ENCODE peak calls at places on chromosomes 5 and 9, in eight cellular contexts. S is small intestine, G is cardiac muscle cell, T is prostate gland, O is AG10803, U is GM23248, Y is WERI-Rb-1, M is foreskin fibroblast. R is an unnamed sample.
A peak's percentile ranks its signal among the peaks of the same experiment; 100 is the strongest.

GRCh38 chr5:56025303-56025885 is 30.6 kb upstream of the IL6ST start:
- DNase-seq in T (no peak), Y (no peak), S (no peak), O (peak; percentile 25), M (no peak), G (no peak), U (peak; percentile 41), R (no peak)

GRCh38 chr5:14440598-14441401 is 140.8 kb upstream of the OTULINL start:
- DNase-seq in M (peak; percentile 97), S (no peak), T (no peak), O (peak; percentile 98), U (peak; percentile 95), Y (peak; percentile 68), G (peak; percentile 92), R (peak; percentile 96)

GRCh38 chr9:77647267-77647658 is 859 bp downstream of the GNA14 start:
- DNase-seq in Y (no peak), T (no peak), U (no peak), M (no peak), G (no peak), S (no peak), O (no peak), R (no peak)

GRCh38 chr5:3980146-3980545 is 384.5 kb downstream of the IRX1 start:
- DNase-seq in O (no peak), S (no peak), T (no peak), U (no peak), G (no peak), Y (no peak), M (no peak), R (no peak)

GRCh38 chr5:73299017-73299630 is 126.1 kb downstream of the TMEM174 start:
- DNase-seq in M (peak; percentile 72), U (peak; percentile 72), Y (peak; percentile 18), G (no peak), S (peak; percentile 10), O (no peak), T (no peak), R (peak; percentile 44)

GRCh38 chr5:124918618-124919017 is 172.2 kb upstream of the ZNF608 start:
- DNase-seq in G (no peak), M (no peak), S (no peak), T (no peak), Y (no peak), U (no peak), O (no peak), R (no peak)

GRCh38 chr5:163758283-163758711 is 252.9 kb downstream of the MAT2B start:
- DNase-seq in U (peak; percentile 30), S (no peak), O (no peak), G (no peak), T (no peak), Y (no peak), M (peak; percentile 18), R (peak; percentile 28)

GRCh38 chr9:133485531-133486260 is 6.8 kb upstream of the SLC2A6 start:
- DNase-seq in G (no peak), M (no peak), Y (no peak), U (no peak), O (no peak), S (no peak), T (no peak), R (no peak)

GRCh38 chr9:87786423-87786822 is 60.5 kb downstream of the CTSL start:
- DNase-seq in O (no peak), M (no peak), U (no peak), Y (no peak), S (no peak), T (no peak), G (no peak), R (no peak)

GRCh38 chr5:80915716-80916115 is 44.4 kb upstream of the RASGRF2 start:
- DNase-seq in M (peak; percentile 69), G (no peak), Y (no peak), O (no peak), U (peak; percentile 17), T (no peak), S (no peak), R (no peak)

GRCh38 chr5:77645158-77645994 is 6.9 kb upstream of the OTP start:
- DNase-seq in U (peak; percentile 52), S (no peak), G (no peak), Y (peak; percentile 68), M (peak; percentile 44), T (no peak), O (no peak), R (no peak)

GRCh38 chr5:54285573-54286124 is 24.7 kb downstream of the ARL15 start:
- DNase-seq in T (no peak), O (no peak), S (peak; percentile 78), M (no peak), Y (no peak), G (no peak), U (peak; percentile 7), R (no peak)

GRCh38 chr9:13956107-13956506 is 357.8 kb downstream of the NFIB start:
- DNase-seq in Y (no peak), M (peak; percentile 36), U (no peak), G (no peak), O (peak; percentile 48), T (no peak), S (no peak), R (no peak)

GRCh38 chr9:136546697-136547481 is 1.0 kb upstream of the NOTCH1 start:
- DNase-seq in G (peak; percentile 75), Y (no peak), O (peak; percentile 38), T (peak; percentile 83), S (peak; percentile 75), U (peak; percentile 62), M (peak; percentile 76), R (no peak)

DNA sequence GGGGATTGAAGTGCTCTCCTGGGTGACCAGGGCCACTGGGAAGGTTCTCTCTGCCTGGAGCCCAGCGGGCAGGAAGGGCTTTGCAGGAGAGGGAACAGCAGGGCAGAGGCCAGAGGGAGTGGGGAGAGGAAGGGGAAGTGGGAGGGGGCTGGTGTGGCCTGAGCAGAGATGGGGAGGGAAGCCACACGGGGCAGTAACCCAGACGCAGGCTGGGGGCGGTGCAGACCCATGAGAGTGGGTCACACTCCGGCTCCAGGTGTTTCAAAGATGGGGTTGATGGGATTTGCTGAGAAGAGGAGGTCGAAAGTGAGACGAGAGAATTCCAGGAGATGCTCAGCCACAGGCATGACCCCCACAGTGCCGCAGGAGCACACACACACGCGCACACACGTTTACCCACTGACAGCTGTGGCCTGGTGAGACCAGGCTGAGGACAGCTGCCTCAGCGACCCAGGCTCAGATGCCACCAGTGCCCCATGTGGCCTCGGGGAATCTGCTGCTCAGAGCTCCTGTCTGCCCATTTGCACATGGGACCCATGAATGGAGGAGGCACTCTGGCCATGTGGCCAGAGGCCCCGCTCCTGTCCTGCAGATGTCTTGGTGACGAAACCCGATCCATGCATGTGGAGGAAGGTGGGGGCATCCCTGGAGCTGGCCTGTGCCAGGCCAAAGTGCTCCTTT is 32.7 kb upstream of the FCN2 start:
- DNase-seq in U (no peak), M (no peak), Y (no peak), T (no peak), S (no peak), O (no peak), G (no peak), R (peak; percentile 28)
- H3K4me3 ChIP-seq in U (no peak overlapping the region), M (no peak overlapping the region), Y (no peak overlapping the region), T (no peak overlapping the region), S (no peak overlapping the region), O (no peak overlapping the region), G (no peak overlapping the region), R (no peak overlapping the region)

DNA sequence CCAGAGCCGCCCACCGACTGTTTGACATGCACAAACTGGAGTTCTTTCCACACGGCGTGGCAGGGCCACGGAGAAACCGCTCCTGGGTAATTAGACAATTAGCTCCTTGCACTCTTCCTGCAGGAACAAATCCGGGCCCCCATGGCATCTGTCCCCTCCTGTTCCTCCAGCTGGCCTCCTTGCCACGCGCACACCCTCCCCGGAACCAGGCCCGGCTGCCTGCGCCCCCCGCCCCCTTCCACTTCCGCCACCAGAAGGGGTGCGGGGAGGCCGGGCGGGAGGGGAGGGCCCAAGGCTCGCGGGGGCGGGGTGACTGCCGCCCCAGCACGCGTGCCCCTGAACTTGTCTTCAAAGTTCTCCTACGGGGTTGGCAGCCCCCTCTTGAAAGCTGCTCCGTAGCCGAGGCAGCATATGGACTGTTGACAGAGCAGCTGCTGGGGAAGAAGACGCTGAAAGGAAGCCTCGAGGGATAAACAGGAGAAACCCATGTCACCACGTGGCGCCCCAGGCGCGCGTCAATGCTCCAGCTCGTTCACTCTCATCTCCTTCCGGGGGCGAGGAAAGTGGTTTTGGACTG is 74.4 kb downstream of the SEC61B start:
- DNase-seq in M (peak; percentile 27), U (peak; percentile 21), G (peak; percentile 33), S (no peak), T (no peak), Y (peak; percentile 97), O (no peak), R (no peak)
- H3K4me3 ChIP-seq in M (no peak overlapping the region), U (peak overlapping the region; percentile 49), G (no peak overlapping the region), S (no peak overlapping the region), T (no peak overlapping the region), Y (peak overlapping the region; percentile 49), O (no peak overlapping the region), R (no peak overlapping the region)

DNA sequence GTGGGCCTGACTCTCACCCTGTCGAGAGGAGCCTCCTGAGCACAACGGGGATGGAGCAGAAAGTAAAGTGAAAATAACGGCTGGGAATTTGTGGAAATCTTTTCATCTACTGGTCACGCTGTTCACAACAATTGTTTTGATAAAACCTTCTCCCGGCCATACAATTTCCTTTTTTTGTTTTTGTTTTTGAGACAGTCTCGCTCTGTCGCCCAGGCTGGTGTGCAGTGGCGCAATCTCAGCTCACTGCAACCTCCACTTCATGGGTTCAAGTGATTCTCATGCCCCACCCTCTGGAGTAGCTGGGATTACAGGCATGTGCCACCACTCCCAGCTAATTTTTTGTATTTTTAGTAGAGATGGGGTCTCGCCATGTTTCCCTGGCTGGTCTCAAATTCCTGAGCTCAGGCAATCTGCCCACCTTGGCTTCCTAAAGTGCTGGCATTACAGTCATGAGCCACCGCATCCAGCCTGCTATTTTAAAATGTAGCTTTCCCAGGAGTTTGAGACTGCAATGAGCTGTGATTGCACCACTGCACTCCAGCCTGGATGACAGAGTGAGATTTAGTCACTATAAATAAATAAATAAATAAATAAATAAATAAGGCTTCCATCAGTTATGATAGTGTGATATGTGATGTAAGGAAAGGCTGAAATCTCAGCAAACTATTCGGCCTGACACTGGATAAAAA is 73.5 kb upstream of the PTGER4 start:
- DNase-seq in S (no peak), Y (no peak), U (no peak), O (no peak), M (no peak), T (no peak), G (no peak), R (no peak)
- H3K4me3 ChIP-seq in S (no peak overlapping the region), Y (no peak overlapping the region), U (no peak overlapping the region), O (no peak overlapping the region), M (no peak overlapping the region), T (no peak overlapping the region), G (no peak overlapping the region), R (no peak overlapping the region)

GRCh38 chr5:23727271-23727670 is 219.9 kb downstream of the PRDM9 start:
- DNase-seq in S (no peak), O (no peak), G (no peak), T (peak; percentile 49), Y (no peak), M (no peak), U (no peak), R (no peak)

GRCh38 chr5:23717486-23717885 is 210.1 kb downstream of the PRDM9 start:
- DNase-seq in U (no peak), T (no peak), O (no peak), Y (no peak), M (no peak), G (no peak), S (no peak), R (no peak)

DNA sequence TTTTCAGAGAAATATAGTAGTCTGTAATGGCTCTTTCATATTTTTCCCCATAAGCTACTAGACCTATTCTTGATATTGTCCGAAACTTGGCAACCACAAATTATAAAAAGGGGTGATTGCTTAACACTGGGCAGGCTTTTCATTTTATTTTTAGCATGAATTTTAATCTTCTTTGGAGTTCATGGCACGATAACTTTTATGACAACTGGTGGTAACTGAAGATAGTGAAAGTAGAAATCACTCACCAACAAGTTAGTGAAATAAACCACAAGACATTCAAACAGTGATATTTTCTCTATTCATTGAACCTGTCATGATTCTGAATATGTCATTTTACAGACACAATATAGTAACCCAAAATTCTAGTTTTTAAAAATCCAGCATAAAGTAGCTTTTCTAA is 213.9 kb downstream of the PRDM9 start:
- DNase-seq in Y (no peak), G (no peak), O (no peak), T (no peak), S (no peak), U (no peak), M (no peak), R (no peak)
- H3K4me3 ChIP-seq in Y (no peak overlapping the region), G (no peak overlapping the region), O (no peak overlapping the region), T (no peak overlapping the region), S (no peak overlapping the region), U (no peak overlapping the region), M (no peak overlapping the region), R (no peak overlapping the region)